ENCODE peak calls at places on chromosomes 1 and 21, in nine cellular contexts. N is dorsolateral prefrontal cortex; A is right cardiac atrium; I is mammary epithelial cell; R is left ventricle myocardium inferior; Y is upper lobe of left lung; T is MM.1S; W is mesenchymal stem cell; E is CD8-positive, alpha-beta T cell. B is an unnamed sample.

GRCh38 chr1:25703671-25704637 is 87.4 kb downstream of the MAN1C1 start:
- DNase-seq in N (no peak), A (peak; percentile 77), I (no peak), R (peak; percentile 36), Y (no peak), T (peak; percentile 67), W (no peak), E (peak; percentile 65), B (no peak)

GRCh38 chr1:76543495-76543894 is 323.8 kb upstream of the ST6GALNAC5 start:
- DNase-seq in N (no peak), A (no peak), I (no peak), R (no peak), Y (no peak), T (no peak), W (no peak), E (no peak), B (no peak)

GRCh38 chr1:156895408-156895874 is 1.9 kb downstream of the PEAR1 start:
- DNase-seq in N (no peak), A (peak; percentile 40), I (no peak), R (no peak), Y (no peak), T (no peak), W (peak; percentile 69), E (no peak), B (no peak)

GRCh38 chr1:115105836-115106235 is 16.5 kb upstream of the TSPAN2 start:
- DNase-seq in N (no peak), A (no peak), I (no peak), R (no peak), Y (no peak), T (no peak), W (no peak), E (no peak), B (no peak)

GRCh38 chr1:152328801-152329391 is 3.9 kb upstream of the FLG start:
- DNase-seq in N (no peak), A (no peak), I (no peak), R (no peak), Y (no peak), T (no peak), W (no peak), E (no peak), B (no peak)

GRCh38 chr1:34186741-34187494 is 10.2 kb downstream of the C1orf94 start:
- DNase-seq in N (no peak), A (no peak), I (no peak), R (no peak), Y (no peak), T (no peak), W (no peak), E (no peak), B (no peak)

GRCh38 chr1:214463596-214463995 is 87.8 kb downstream of the PTPN14 start:
- DNase-seq in N (no peak), A (no peak), I (no peak), R (no peak), Y (no peak), T (no peak), W (no peak), E (no peak), B (no peak)

GRCh38 chr1:205519541-205520131 is 15.2 kb downstream of the CDK18 start:
- DNase-seq in N (peak; percentile 77), A (peak; percentile 58), I (no peak), R (peak; percentile 49), Y (no peak), T (no peak), W (peak; percentile 33), E (no peak), B (no peak)

GRCh38 chr21:23887709-23888303 is 1719.5 kb downstream of the MRPL39 start:
- DNase-seq in N (no peak), A (no peak), I (no peak), R (no peak), Y (peak; percentile 46), T (peak; percentile 81), W (no peak), E (peak; percentile 65), B (no peak)

GRCh38 chr21:24310780-24311179 is 1296.5 kb downstream of the MRPL39 start:
- DNase-seq in N (no peak), A (no peak), I (no peak), R (no peak), Y (no peak), T (no peak), W (no peak), E (no peak), B (no peak)

GRCh38 chr1:60265560-60266535 is 192.3 kb upstream of the C1orf87 start:
- DNase-seq in N (no peak), A (no peak), I (peak; percentile 35), R (no peak), Y (no peak), T (no peak), W (no peak), E (no peak), B (no peak)

GRCh38 chr1:186681806-186682205 is 1.6 kb upstream of the PTGS2 start:
- DNase-seq in N (no peak), A (no peak), I (no peak), R (no peak), Y (no peak), T (no peak), W (peak; percentile 50), E (no peak), B (peak; percentile 49)
- H3K27ac ChIP-seq in N (no peak overlapping the region), A (no peak overlapping the region), I (peak overlapping the region; percentile 98), R (no peak overlapping the region), Y (no peak overlapping the region), T (no peak overlapping the region), W (no peak overlapping the region), E (no peak overlapping the region), B (peak overlapping the region; percentile 91)

GRCh38 chr1:4771721-4772120 is 117.3 kb downstream of the AJAP1 start:
- DNase-seq in N (no peak), A (no peak), I (no peak), R (no peak), Y (no peak), T (no peak), W (no peak), E (no peak), B (no peak)

GRCh38 chr1:4771267-4771666 is 116.9 kb downstream of the AJAP1 start:
- DNase-seq in N (no peak), A (no peak), I (no peak), R (no peak), Y (peak; percentile 39), T (no peak), W (no peak), E (no peak), B (no peak)

GRCh38 chr1:4772294-4773010 is 118.0 kb downstream of the AJAP1 start:
- DNase-seq in N (no peak), A (no peak), I (no peak), R (no peak), Y (peak; percentile 68), T (no peak), W (no peak), E (no peak), B (no peak)

GRCh38 chr1:4769516-4770280 is 115.3 kb downstream of the AJAP1 start:
- DNase-seq in N (no peak), A (no peak), I (no peak), R (no peak), Y (peak; percentile 64), T (no peak), W (no peak), E (no peak), B (no peak)

GRCh38 chr1:4770713-4771112 is 116.3 kb downstream of the AJAP1 start:
- DNase-seq in N (no peak), A (no peak), I (no peak), R (no peak), Y (no peak), T (no peak), W (no peak), E (no peak), B (no peak)
- H3K27ac ChIP-seq in N (no peak overlapping the region), A (no peak overlapping the region), I (no peak overlapping the region), R (no peak overlapping the region), Y (no peak overlapping the region), T (no peak overlapping the region), W (no peak overlapping the region), E (no peak overlapping the region), B (no peak overlapping the region)

GRCh38 chr1:190599677-190600076 is 122.0 kb upstream of the BRINP3 start:
- DNase-seq in N (no peak), A (no peak), I (no peak), R (no peak), Y (no peak), T (no peak), W (no peak), E (no peak), B (no peak)
- H3K27ac ChIP-seq in N (no peak overlapping the region), A (no peak overlapping the region), I (no peak overlapping the region), R (no peak overlapping the region), Y (no peak overlapping the region), T (no peak overlapping the region), W (no peak overlapping the region), E (no peak overlapping the region), B (no peak overlapping the region)

GRCh38 chr1:154337253-154337894 is 12.0 kb downstream of the ATP8B2 start:
- DNase-seq in N (no peak), A (no peak), I (no peak), R (no peak), Y (no peak), T (peak; percentile 5), W (no peak), E (no peak), B (no peak)

GRCh38 chr1:154338875-154339274 is 13.6 kb downstream of the ATP8B2 start:
- DNase-seq in N (no peak), A (no peak), I (no peak), R (no peak), Y (no peak), T (no peak), W (no peak), E (no peak), B (peak; percentile 43)

GRCh38 chr1:154330669-154331068 is 5.3 kb downstream of the ATP8B2 start:
- DNase-seq in N (no peak), A (no peak), I (no peak), R (no peak), Y (no peak), T (peak; percentile 4), W (no peak), E (no peak), B (no peak)

GRCh38 chr1:154335351-154335714 is 10.0 kb downstream of the ATP8B2 start:
- DNase-seq in N (no peak), A (no peak), I (no peak), R (no peak), Y (no peak), T (no peak), W (no peak), E (no peak), B (no peak)

GRCh38 chr1:154334647-154335350 is 9.5 kb downstream of the ATP8B2 start:
- DNase-seq in N (peak; percentile 75), A (peak; percentile 92), I (peak; percentile 54), R (peak; percentile 84), Y (no peak), T (peak; percentile 96), W (peak; percentile 83), E (peak; percentile 95), B (peak; percentile 84)
- H3K27ac ChIP-seq in N (no peak overlapping the region), A (no peak overlapping the region), I (no peak overlapping the region), R (peak overlapping the region; percentile 43), Y (peak overlapping the region; percentile 71), T (peak overlapping the region; percentile 15), W (peak overlapping the region; percentile 19), E (peak overlapping the region; percentile 22), B (no peak overlapping the region)